ENCODE peak calls at places on chromosomes 3 and 15, in ten cellular contexts. P is heart left ventricle, C is thoracic aorta, H is tibial artery, S is lung, G is left ventricle myocardium inferior, N is lower lobe of right lung, Q is IMR-90, O is heart right ventricle, F is body of pancreas. T is an unnamed sample. For H3K4me1 and H3K9me3, the result is how much of the 10 kb centered on the place peaks cover.

GRCh38 chr3:119311191-119311925 is 17.2 kb downstream of the ARHGAP31 start:
- DNase-seq in P (no peak), C (no peak), H (no peak), S (no peak), G (no peak), N (no peak), Q (peak), O (no peak), F (no peak), T (no peak)

GRCh38 chr3:42498791-42499477 is 3.5 kb upstream of the VIPR1 start:
- DNase-seq in P (no peak), C (no peak), H (peak), S (no peak), G (no peak), N (no peak), Q (no peak), O (no peak), F (peak), T (no peak)

GRCh38 chr3:713225-713624 is 379.6 kb upstream of the CNTN6 start:
- DNase-seq in P (no peak), C (no peak), H (no peak), S (no peak), G (no peak), N (no peak), Q (no peak), O (no peak), F (no peak), T (no peak)

GRCh38 chr15:84983299-84983698 is 1.6 kb downstream of the PDE8A start:
- DNase-seq in P (no peak), C (no peak), H (no peak), S (no peak), G (no peak), N (no peak), Q (no peak), O (no peak), F (no peak), T (no peak)

GRCh38 chr3:13972679-13973379 is 93.0 kb upstream of the WNT7A start:
- DNase-seq in P (no peak), C (no peak), H (no peak), S (no peak), G (no peak), N (no peak), Q (no peak), O (no peak), F (no peak), T (no peak)

GRCh38 chr3:177772908-177773557 is 575.8 kb upstream of the TBL1XR1 start:
- DNase-seq in P (no peak), C (no peak), H (no peak), S (no peak), G (peak), N (no peak), Q (no peak), O (peak), F (no peak), T (no peak)

GRCh38 chr3:72847282-72847681 is 963 bp downstream of the SHQ1 start:
- DNase-seq in P (no peak), C (no peak), H (no peak), S (no peak), G (no peak), N (no peak), Q (no peak), O (no peak), F (no peak), T (no peak)

GRCh38 chr3:126551066-126551838 is 7.5 kb downstream of the C3orf22 start:
- DNase-seq in P (no peak), C (no peak), H (peak), S (no peak), G (no peak), N (peak), Q (no peak), O (no peak), F (no peak), T (peak)

GRCh38 chr3:34881026-34881425 is 758.3 kb upstream of the ARPP21 start:
- DNase-seq in P (no peak), C (no peak), H (no peak), S (no peak), G (no peak), N (no peak), Q (no peak), O (no peak), F (no peak), T (no peak)

GRCh38 chr15:77034620-77035467 is 36.1 kb downstream of the TSPAN3 start:
- DNase-seq in P (peak), C (no peak), H (peak), S (no peak), G (no peak), N (peak), Q (no peak), O (no peak), F (no peak), T (peak)

GRCh38 chr3:177358968-177359600 is 161.8 kb upstream of the TBL1XR1 start:
- DNase-seq in P (peak), C (no peak), H (peak), S (peak), G (peak), N (peak), Q (no peak), O (peak), F (peak), T (peak)

GRCh38 chr15:55993111-55993803 is at the start of gene NEDD4:
- DNase-seq in P (peak), C (peak), H (peak), S (peak), G (peak), N (peak), Q (peak), O (peak), F (peak), T (peak)

GRCh38 chr3:42762046-42762724 is 10.9 kb downstream of the CCDC13 start:
- DNase-seq in P (no peak), C (no peak), H (no peak), S (peak), G (no peak), N (no peak), Q (no peak), O (no peak), F (no peak), T (no peak)

GRCh38 chr3:66485291-66485968 is 15.4 kb downstream of the LRIG1 start:
- DNase-seq in P (peak), C (peak), H (peak), S (no peak), G (no peak), N (no peak), Q (peak), O (no peak), F (no peak), T (no peak)

GRCh38 chr3:31300802-31301443 is 231.8 kb upstream of the STT3B start:
- DNase-seq in P (no peak), C (no peak), H (no peak), S (no peak), G (no peak), N (no peak), Q (no peak), O (no peak), F (peak), T (no peak)

GRCh38 chr3:179558742-179559364 is 3.9 kb upstream of the ACTL6A start:
- DNase-seq in P (peak), C (no peak), H (peak), S (peak), G (peak), N (no peak), Q (peak), O (peak), F (peak), T (peak)

GRCh38 chr3:169966951-169967915 is 626 bp downstream of the SEC62 start:
- DNase-seq in P (peak), C (no peak), H (peak), S (peak), G (peak), N (peak), Q (peak), O (peak), F (peak), T (peak)

GRCh38 chr3:197761784-197762183 is 12.1 kb downstream of the FYTTD1 start:
- DNase-seq in P (no peak), C (no peak), H (no peak), S (no peak), G (no peak), N (no peak), Q (no peak), O (no peak), F (no peak), T (no peak)

GRCh38 chr15:100849021-100849831 is 30.4 kb upstream of the ALDH1A3 start:
- DNase-seq in P (no peak), C (no peak), H (no peak), S (peak), G (peak), N (peak), Q (peak), O (peak), F (peak), T (peak)

GRCh38 chr3:8500966-8501365 is 657 bp upstream of the LMCD1 start:
- DNase-seq in P (no peak), C (no peak), H (no peak), S (no peak), G (no peak), N (no peak), Q (no peak), O (no peak), F (no peak), T (no peak)

GRCh38 chr3:57397175-57398026 is 104.9 kb upstream of the ASB14 start:
- DNase-seq in P (no peak), C (no peak), H (no peak), S (peak), G (no peak), N (no peak), Q (peak), O (peak), F (peak), T (peak)

GRCh38 chr3:12444582-12445468 is 39.5 kb upstream of the TSEN2 start:
- DNase-seq in P (peak), C (no peak), H (no peak), S (no peak), G (no peak), N (no peak), Q (no peak), O (no peak), F (no peak), T (peak)

GRCh38 chr15:85837011-85837433 is 42.3 kb upstream of the KLHL25 start:
- DNase-seq in P (no peak), C (no peak), H (no peak), S (peak), G (no peak), N (no peak), Q (no peak), O (no peak), F (peak), T (no peak)

GRCh38 chr3:150764607-150765366 is 1.8 kb upstream of the SIAH2 start:
- DNase-seq in P (no peak), C (no peak), H (no peak), S (no peak), G (no peak), N (no peak), Q (no peak), O (no peak), F (no peak), T (no peak)

GRCh38 chr15:40565333-40566238 is 744 bp upstream of the CCDC32 start:
- DNase-seq in P (no peak), C (no peak), H (no peak), S (no peak), G (no peak), N (no peak), Q (no peak), O (no peak), F (no peak), T (no peak)

GRCh38 chr3:52696830-52697621 is 8.6 kb downstream of the GLT8D1 start:
- DNase-seq in P (no peak), C (no peak), H (no peak), S (no peak), G (no peak), N (no peak), Q (no peak), O (no peak), F (no peak), T (no peak)

GRCh38 chr3:56921573-56922571 is 120.1 kb upstream of the ARHGEF3 start:
- DNase-seq in P (no peak), C (no peak), H (no peak), S (no peak), G (no peak), N (no peak), Q (peak), O (no peak), F (no peak), T (no peak)

GRCh38 chr3:138670409-138670808 is 61.8 kb downstream of the FAIM start:
- DNase-seq in P (no peak), C (no peak), H (no peak), S (no peak), G (no peak), N (no peak), Q (no peak), O (no peak), F (no peak), T (no peak)

GRCh38 chr15:29308299-29308698 is 38.7 kb upstream of the NSMCE3 start:
- DNase-seq in P (no peak), C (no peak), H (no peak), S (no peak), G (no peak), N (no peak), Q (no peak), O (no peak), F (no peak), T (no peak)

GRCh38 chr3:41205591-41205990 is 6.3 kb downstream of the CTNNB1 start:
- DNase-seq in P (no peak), C (no peak), H (no peak), S (no peak), G (no peak), N (no peak), Q (no peak), O (no peak), F (no peak), T (no peak)

GRCh38 chr15:57403532-57403931 is 27.2 kb downstream of the CGNL1 start:
- DNase-seq in P (no peak), C (no peak), H (no peak), S (no peak), G (no peak), N (no peak), Q (no peak), O (peak), F (no peak), T (no peak)

GRCh38 chr3:83003917-83004316 is 1242.5 kb upstream of the GBE1 start:
- DNase-seq in P (no peak), C (no peak), H (no peak), S (no peak), G (no peak), N (no peak), Q (no peak), O (no peak), F (no peak), T (no peak)

GRCh38 chr15:45393851-45394250 is 15.5 kb upstream of the GATM start:
- DNase-seq in P (no peak), C (no peak), H (no peak), S (no peak), G (no peak), N (no peak), Q (no peak), O (no peak), F (peak), T (no peak)

GRCh38 chr3:143648708-143649107 is 199.6 kb downstream of the SLC9A9 start:
- DNase-seq in P (no peak), C (no peak), H (no peak), S (no peak), G (no peak), N (no peak), Q (no peak), O (no peak), F (no peak), T (peak)

GRCh38 chr3:159818997-159819500 is 169.6 kb upstream of the IL12A start:
- DNase-seq in P (no peak), C (no peak), H (no peak), S (no peak), G (no peak), N (no peak), Q (no peak), O (no peak), F (no peak), T (no peak)

DNA sequence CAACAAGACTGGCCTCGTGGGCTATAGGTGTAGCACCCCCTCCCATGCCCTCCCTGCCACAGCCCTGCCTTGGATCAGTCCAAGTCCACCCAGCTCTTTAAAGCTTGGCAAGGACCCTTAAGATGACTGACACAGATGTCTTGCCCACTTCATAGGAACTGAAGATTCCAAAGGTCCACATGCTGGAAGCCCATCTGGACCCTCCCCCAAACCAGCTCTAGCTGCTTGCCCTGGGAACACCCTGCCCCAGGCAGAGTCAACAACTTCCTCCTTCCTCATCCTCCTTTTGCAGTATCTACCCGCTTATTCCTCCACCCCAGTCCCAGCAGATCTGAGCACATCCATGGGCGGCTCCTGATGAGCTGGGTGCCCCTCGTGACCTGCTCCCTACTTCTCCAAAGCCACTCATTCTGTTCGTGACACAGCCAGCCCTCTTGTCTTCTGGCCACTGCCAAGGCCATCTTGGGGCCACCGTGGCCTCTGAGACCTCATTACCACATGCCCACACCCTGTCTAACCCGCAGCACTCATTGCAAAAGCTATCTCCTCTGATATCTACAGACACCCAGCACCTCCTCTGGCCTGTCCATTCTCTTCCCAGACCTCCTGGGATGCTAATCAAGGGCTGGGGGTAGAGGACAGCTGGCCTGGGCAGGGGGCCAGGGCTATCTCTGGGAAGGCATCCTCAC is 2.0 kb upstream of the PFKFB4 start:
- DNase-seq in P (peak), C (no peak), H (peak), S (peak), G (peak), N (peak), Q (no peak), O (peak), F (no peak), T (no peak)
- H3K4me1 ChIP-seq in P (half or more), C (under half), H (half or more), S (under half), G (half or more), N (under half), Q (under half), O (under half), F (under half), T (under half)

GRCh38 chr15:63908986-63909385 is 75.2 kb upstream of the HERC1 start:
- DNase-seq in P (no peak), C (no peak), H (no peak), S (no peak), G (no peak), N (no peak), Q (peak), O (no peak), F (no peak), T (peak)
- TF ChIP-seq CTCF in P (no peak), C (no peak), H (no peak), S (no peak), G (no peak), N (no peak), Q (no peak), O (no peak), F (no peak), T (no peak)

DNA sequence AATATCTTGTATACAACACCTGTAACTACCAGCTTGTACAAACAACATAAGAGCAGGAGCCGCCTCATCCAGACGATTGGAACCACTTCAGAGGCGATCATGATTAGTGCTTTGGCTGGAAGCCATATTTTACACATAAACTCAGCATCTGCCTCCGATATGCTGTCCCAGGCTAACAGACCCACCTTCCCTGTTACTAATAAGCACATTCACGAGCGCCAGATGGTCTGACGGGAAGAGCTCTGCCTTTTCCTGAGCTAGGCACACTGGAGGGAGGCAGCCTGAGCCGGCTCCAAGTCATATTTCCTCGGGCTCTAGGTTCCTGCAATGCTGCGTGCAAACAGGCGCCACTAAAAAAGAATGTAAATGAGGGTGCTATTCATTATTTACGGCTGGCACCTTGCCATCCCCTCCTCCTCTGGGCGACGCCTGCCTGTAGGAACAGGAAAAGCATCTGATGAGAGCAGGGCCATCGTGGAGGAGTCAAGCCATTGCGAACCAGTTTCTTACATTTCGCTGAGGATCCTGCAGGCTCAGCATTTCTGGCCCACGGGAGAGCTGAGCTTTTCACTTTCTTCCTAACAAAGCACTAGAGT is 98.2 kb downstream of the ANXA2 start:
- DNase-seq in P (peak), C (no peak), H (no peak), S (peak), G (no peak), N (no peak), Q (no peak), O (peak), F (peak), T (peak)
- H3K9me3 ChIP-seq in P (under half), C (under half), H (under half), S (under half), G (under half), N (under half), Q (under half), O (under half), F (under half), T (under half)

GRCh38 chr3:64224826-64225606 is at the start of gene PRICKLE2:
- DNase-seq in P (peak), C (peak), H (peak), S (no peak), G (peak), N (peak), Q (peak), O (peak), F (peak), T (peak)
- H3K4me1 ChIP-seq in P (half or more), C (under half), H (half or more), S (under half), G (half or more), N (half or more), Q (under half), O (half or more), F (under half), T (under half)

GRCh38 chr3:60323651-60324050 is 927.6 kb downstream of the FHIT start:
- DNase-seq in P (no peak), C (no peak), H (no peak), S (no peak), G (no peak), N (no peak), Q (no peak), O (no peak), F (no peak), T (no peak)

GRCh38 chr3:60325610-60326181 is 925.6 kb downstream of the FHIT start:
- DNase-seq in P (no peak), C (no peak), H (no peak), S (no peak), G (no peak), N (no peak), Q (no peak), O (no peak), F (no peak), T (no peak)

GRCh38 chr3:60319179-60319858 is 931.9 kb downstream of the FHIT start:
- DNase-seq in P (no peak), C (no peak), H (no peak), S (no peak), G (no peak), N (no peak), Q (no peak), O (no peak), F (no peak), T (no peak)

GRCh38 chr3:60322334-60322856 is 928.9 kb downstream of the FHIT start:
- DNase-seq in P (no peak), C (no peak), H (no peak), S (no peak), G (no peak), N (no peak), Q (no peak), O (no peak), F (no peak), T (no peak)

GRCh38 chr3:60323180-60323579 is 928.1 kb downstream of the FHIT start:
- DNase-seq in P (no peak), C (no peak), H (no peak), S (no peak), G (no peak), N (no peak), Q (no peak), O (no peak), F (no peak), T (no peak)
- TF ChIP-seq CTCF in P (no peak), C (no peak), H (no peak), S (no peak), G (no peak), N (no peak), Q (no peak), O (no peak), F (no peak), T (no peak)

DNA sequence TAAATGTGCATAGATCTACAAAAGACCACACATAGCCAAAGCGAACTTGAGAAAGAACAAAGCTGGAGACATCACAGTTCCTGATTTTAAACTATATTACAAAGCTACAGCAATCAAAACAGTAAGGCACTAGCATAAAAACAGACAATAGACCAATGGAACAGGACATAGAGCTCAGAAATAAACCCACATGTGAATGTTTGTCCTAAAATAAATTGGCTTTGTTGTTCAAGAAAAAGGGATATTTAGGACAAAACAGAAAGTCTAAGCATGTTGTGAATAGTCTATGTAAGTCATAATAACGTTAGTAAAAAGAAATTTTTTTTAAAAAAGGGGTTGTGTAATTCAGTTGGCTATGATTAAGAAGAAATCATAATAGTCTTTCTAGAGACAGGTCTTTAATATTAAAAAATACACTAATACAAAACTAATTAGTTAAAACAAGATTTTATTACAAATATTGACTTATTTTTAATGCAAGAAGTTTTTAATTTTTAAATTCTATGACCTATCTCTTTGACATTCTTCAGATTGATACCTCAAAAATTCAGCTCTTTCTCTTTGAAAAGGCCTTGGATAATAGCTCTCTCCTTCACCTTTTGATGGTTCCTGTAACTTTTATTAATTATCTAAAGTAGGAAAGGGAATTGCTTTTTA is 11.6 kb downstream of the TMEM212 start:
- DNase-seq in P (no peak), C (no peak), H (no peak), S (no peak), G (no peak), N (no peak), Q (no peak), O (no peak), F (no peak), T (no peak)
- H3K9me3 ChIP-seq in P (under half), C (under half), H (under half), S (under half), G (under half), N (under half), Q (under half), O (under half), F (under half), T (under half)

T was measured in BE2C.